ENCODE peak calls at places on chromosomes 5 and 9, in four cellular contexts. Z is SK-N-SH, C is K562, T is GM12878. A is an unnamed sample.
A peak's percentile ranks its signal among the peaks of the same experiment; 100 is the strongest.

GRCh38 chr9:38331141-38331540 is 61.4 kb upstream of the ALDH1B1 start:
- DNase-seq in Z (no peak), C (no peak), T (no peak), A (no peak)

GRCh38 chr5:129459485-129460120 is 495 bp upstream of the ADAMTS19 start:
- DNase-seq in Z (peak; percentile 44), C (no peak), T (no peak), A (peak; percentile 72)

GRCh38 chr5:82312373-82312856 is 34.3 kb upstream of the RPS23 start:
- DNase-seq in C (peak; percentile 60), Z (peak; percentile 60), T (no peak), A (peak; percentile 73)

GRCh38 chr5:7271728-7272127 is 124.2 kb upstream of the ADCY2 start:
- DNase-seq in T (no peak), Z (no peak), C (no peak), A (no peak)

GRCh38 chr5:105807951-105808350 is 1862.8 kb downstream of the EFNA5 start:
- DNase-seq in T (no peak), C (no peak), Z (no peak), A (no peak)

GRCh38 chr5:73298251-73299016 is 125.4 kb downstream of the TMEM174 start:
- DNase-seq in T (no peak), Z (no peak), C (no peak), A (peak; percentile 42)

GRCh38 chr9:101388507-101388993 is 3.7 kb upstream of the BAAT start:
- DNase-seq in Z (no peak), C (no peak), T (no peak), A (no peak)

GRCh38 chr5:152072076-152072475 is 147.4 kb upstream of the GLRA1 start:
- DNase-seq in T (no peak), Z (no peak), C (no peak), A (no peak)

GRCh38 chr9:134366223-134367031 is 40.2 kb downstream of the RXRA start:
- DNase-seq in T (no peak), C (no peak), Z (peak; percentile 93), A (no peak)

GRCh38 chr5:172345886-172346285 is 62.3 kb upstream of the UBTD2 start:
- DNase-seq in T (no peak), Z (no peak), C (no peak), A (no peak)

GRCh38 chr9:22134390-22134789 is 125.3 kb upstream of the CDKN2B start:
- DNase-seq in Z (no peak), T (no peak), C (no peak), A (no peak)

GRCh38 chr5:28009526-28010025 is 971.2 kb upstream of the CDH9 start:
- DNase-seq in C (no peak), Z (no peak), T (no peak), A (no peak)

GRCh38 chr5:2566280-2566679 is 185.2 kb downstream of the IRX2 start:
- DNase-seq in Z (no peak), T (no peak), C (no peak), A (no peak)

GRCh38 chr5:2569201-2569600 is 182.3 kb downstream of the IRX2 start:
- DNase-seq in T (no peak), Z (no peak), C (no peak), A (no peak)

GRCh38 chr5:2563046-2563445 is 188.4 kb downstream of the IRX2 start:
- DNase-seq in Z (peak; percentile 11), T (no peak), C (peak; percentile 12), A (peak; percentile 25)

GRCh38 chr5:2562036-2562435 is 189.4 kb downstream of the IRX2 start:
- DNase-seq in Z (no peak), C (no peak), T (no peak), A (no peak)

GRCh38 chr5:2565147-2565546 is 186.3 kb downstream of the IRX2 start:
- DNase-seq in C (no peak), Z (no peak), T (no peak), A (no peak)
- TF ChIP-seq USF1 in C (no peak), Z (no peak), T (no peak), A (no peak)

DNA sequence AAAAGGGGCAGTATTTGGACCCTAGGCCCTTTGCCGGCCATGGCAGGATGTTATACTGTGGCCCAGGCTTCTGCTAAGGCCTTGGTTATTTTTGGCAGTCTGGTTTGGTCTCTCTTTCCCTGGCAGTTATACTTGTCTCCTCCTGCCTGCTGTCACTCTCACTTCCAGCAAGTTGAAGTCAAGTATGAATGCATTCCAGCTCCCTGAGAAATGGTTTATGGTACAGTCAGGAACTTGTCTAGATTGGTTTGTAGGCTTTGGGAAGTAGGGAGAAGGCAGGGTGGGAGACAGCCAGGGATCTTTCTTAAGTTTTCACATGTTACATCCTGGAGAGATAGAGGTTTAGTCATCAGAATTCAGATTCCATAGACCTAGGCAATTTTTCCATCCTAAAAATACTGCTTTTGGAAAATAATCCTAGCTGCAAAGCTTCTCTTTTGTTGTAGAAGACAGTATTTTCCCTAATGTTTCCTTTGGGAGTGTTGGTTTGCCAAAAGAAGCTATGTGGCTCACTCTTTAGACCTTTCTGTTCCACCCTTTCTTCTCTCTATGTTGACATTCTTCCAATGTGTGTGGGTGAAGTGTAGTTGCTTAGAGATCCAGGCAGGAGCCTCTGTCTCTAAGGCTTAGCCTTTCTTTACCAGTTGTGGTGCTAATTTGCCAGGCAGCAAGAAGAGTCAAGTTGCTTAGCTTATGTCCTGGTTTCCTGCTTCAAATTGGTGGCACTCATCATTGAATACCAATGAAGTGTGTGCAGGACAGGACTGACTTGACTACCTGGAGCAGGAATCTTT is 2.4 kb upstream of the KDM3B start:
- DNase-seq in Z (no peak), T (no peak), C (no peak), A (no peak)
- TF ChIP-seq USF1 in Z (no peak), T (no peak), C (no peak), A (no peak)

GRCh38 chr9:131282688-131283422 is 6.5 kb upstream of the FAM78A start:
- DNase-seq in Z (peak; percentile 84), C (no peak), T (no peak), A (peak; percentile 71)
- TF ChIP-seq USF1 in Z (no peak), C (no peak), T (no peak), A (no peak)

GRCh38 chr5:133753856-133754255 is 141.5 kb upstream of the FSTL4 start:
- DNase-seq in C (no peak), T (no peak), Z (no peak), A (no peak)

GRCh38 chr5:133756756-133757155 is 144.4 kb upstream of the FSTL4 start:
- DNase-seq in T (no peak), Z (no peak), C (no peak), A (no peak)

GRCh38 chr5:133756036-133756435 is 143.7 kb upstream of the FSTL4 start:
- DNase-seq in Z (no peak), C (no peak), T (no peak), A (no peak)

GRCh38 chr5:133757396-133757795 is 145.1 kb upstream of the FSTL4 start:
- DNase-seq in T (no peak), Z (no peak), C (no peak), A (no peak)

GRCh38 chr5:133754575-133755169 is 142.3 kb upstream of the FSTL4 start:
- DNase-seq in T (peak; percentile 11), Z (no peak), C (peak; percentile 42), A (peak; percentile 62)
- TF ChIP-seq USF1 in T (no peak), Z (no peak), C (no peak), A (no peak)